ENCODE peak calls at places on chromosomes 13 and 19, in five cellular contexts. C is mammary epithelial cell, R is PC-9, Q is fibroblast of the aortic adventitia, D is right atrium auricular region. A is an unnamed sample.

GRCh38 chr19:784541-784940 is 12.7 kb upstream of the PTBP1 start:
- DNase-seq in R (no peak), D (no peak), C (no peak), Q (no peak), A (no peak)

GRCh38 chr13:22012676-22013075 is 341.8 kb downstream of the FGF9 start:
- DNase-seq in D (no peak), C (no peak), R (no peak), Q (no peak), A (no peak)

GRCh38 chr13:25469179-25469545 is 97.4 kb downstream of the ATP8A2 start:
- DNase-seq in D (no peak), C (no peak), R (no peak), Q (no peak), A (no peak)

GRCh38 chr13:79936368-79937136 is 404.4 kb downstream of the SPRY2 start:
- DNase-seq in R (peak; percentile 98), D (peak; percentile 75), C (peak; percentile 98), Q (peak; percentile 100), A (peak; percentile 99)

GRCh38 chr19:8988204-8988603 is 22.0 kb downstream of the MUC16 start:
- DNase-seq in D (no peak), Q (no peak), R (peak; percentile 80), C (no peak), A (no peak)

GRCh38 chr19:43430142-43430710 is 15.5 kb downstream of the TEX101 start:
- DNase-seq in R (peak; percentile 62), D (no peak), C (no peak), Q (peak; percentile 18), A (no peak)

GRCh38 chr13:76879211-76879875 is 6.9 kb downstream of the KCTD12 start:
- DNase-seq in Q (peak; percentile 92), C (peak; percentile 79), R (no peak), D (peak; percentile 91), A (peak; percentile 87)

GRCh38 chr13:76643596-76643995 is 242.6 kb downstream of the KCTD12 start:
- DNase-seq in C (no peak), Q (no peak), D (no peak), R (no peak), A (no peak)

GRCh38 chr19:31346184-31346583 is 3.1 kb downstream of the TSHZ3 start:
- DNase-seq in D (peak; percentile 30), C (no peak), Q (no peak), R (no peak), A (no peak)

GRCh38 chr13:104357174-104357573 is 1291.0 kb upstream of the SLC10A2 start:
- DNase-seq in Q (no peak), R (no peak), C (no peak), D (no peak), A (no peak)

GRCh38 chr13:109771926-109772325 is 14.5 kb downstream of the IRS2 start:
- DNase-seq in Q (no peak), D (no peak), R (no peak), C (no peak), A (no peak)

GRCh38 chr13:44116562-44117315 is 237.0 kb downstream of the LACC1 start:
- DNase-seq in D (no peak), R (no peak), Q (peak; percentile 28), C (no peak), A (peak; percentile 28)

GRCh38 chr19:42402376-42403116 is 12.4 kb upstream of the CNFN start:
- DNase-seq in D (no peak), Q (no peak), C (no peak), R (peak; percentile 23), A (no peak)

GRCh38 chr19:34172661-34173144 is 399 bp downstream of the LSM14A start:
- DNase-seq in R (no peak), C (no peak), Q (no peak), D (no peak), A (no peak)

GRCh38 chr19:54667217-54667616 is 4.4 kb downstream of the LILRB4 start:
- DNase-seq in Q (no peak), R (no peak), C (no peak), D (no peak), A (no peak)

GRCh38 chr13:100646030-100646673 is 28.4 kb downstream of the TMTC4 start:
- DNase-seq in C (peak; percentile 6), R (no peak), Q (peak; percentile 31), D (no peak), A (peak; percentile 12)

GRCh38 chr19:18879579-18880373 is 16.2 kb downstream of the CERS1 start:
- DNase-seq in D (no peak), R (peak; percentile 73), C (peak; percentile 30), Q (no peak), A (no peak)

GRCh38 chr13:81395368-81395767 is 1054.4 kb upstream of the SPRY2 start:
- DNase-seq in D (no peak), R (no peak), Q (no peak), C (no peak), A (no peak)

GRCh38 chr19:33621065-33621785 is 528 bp upstream of the CHST8 start:
- DNase-seq in Q (no peak), R (no peak), C (no peak), D (no peak), A (no peak)

GRCh38 chr13:34942732-34943674 is 933 bp downstream of the NBEA start:
- DNase-seq in R (no peak), C (no peak), Q (no peak), D (no peak), A (no peak)

GRCh38 chr19:8965887-8966286 is 44.3 kb downstream of the MUC16 start:
- DNase-seq in D (no peak), Q (no peak), C (no peak), R (peak; percentile 24), A (no peak)

GRCh38 chr19:44820648-44821609 is 12.0 kb downstream of the BCAM start:
- DNase-seq in C (no peak), R (no peak), D (peak; percentile 70), Q (no peak), A (no peak)

GRCh38 chr19:9431475-9431874 is 3.9 kb downstream of the ZNF266 start:
- DNase-seq in Q (no peak), D (no peak), R (no peak), C (no peak), A (no peak)

GRCh38 chr19:1237754-1238372 is at the start of gene CBARP:
- DNase-seq in Q (no peak), R (no peak), C (no peak), D (no peak), A (no peak)

GRCh38 chr13:50796463-50796862 is 47.0 kb downstream of the DLEU7 start:
- DNase-seq in C (no peak), R (no peak), D (no peak), Q (no peak), A (no peak)

GRCh38 chr19:6743071-6743470 is 3.6 kb downstream of the TRIP10 start:
- DNase-seq in R (no peak), Q (no peak), C (no peak), D (no peak), A (no peak)

GRCh38 chr19:6745965-6746364 is 6.5 kb downstream of the TRIP10 start:
- DNase-seq in Q (no peak), R (no peak), D (no peak), C (no peak), A (no peak)

GRCh38 chr19:6744381-6745288 is 5.2 kb downstream of the TRIP10 start:
- DNase-seq in C (peak; percentile 84), R (peak; percentile 82), D (peak; percentile 91), Q (peak; percentile 82), A (peak; percentile 69)

GRCh38 chr19:6740589-6741348 is 1.3 kb downstream of the TRIP10 start:
- DNase-seq in C (peak; percentile 35), D (peak; percentile 68), Q (no peak), R (peak; percentile 71), A (no peak)

GRCh38 chr19:6743714-6744380 is 4.4 kb downstream of the TRIP10 start:
- DNase-seq in D (no peak), Q (no peak), R (peak; percentile 51), C (no peak), A (no peak)
- H3K4me3 ChIP-seq in D (peak overlapping the region; percentile 29), Q (peak overlapping the region; percentile 15), R (peak overlapping the region; percentile 38), C (no peak overlapping the region), A (no peak overlapping the region)

GRCh38 chr13:46166947-46167610 is 14.9 kb downstream of the LCP1 start:
- DNase-seq in C (no peak), R (no peak), D (no peak), Q (no peak), A (no peak)

GRCh38 chr13:46168341-46168740 is 13.6 kb downstream of the LCP1 start:
- DNase-seq in Q (no peak), R (no peak), D (no peak), C (peak; percentile 82), A (peak; percentile 81)

GRCh38 chr13:46164661-46165060 is 17.3 kb downstream of the LCP1 start:
- DNase-seq in C (no peak), Q (no peak), R (no peak), D (no peak), A (no peak)

GRCh38 chr13:46165485-46166220 is 16.3 kb downstream of the LCP1 start:
- DNase-seq in C (peak; percentile 71), R (no peak), D (no peak), Q (no peak), A (no peak)

DNA sequence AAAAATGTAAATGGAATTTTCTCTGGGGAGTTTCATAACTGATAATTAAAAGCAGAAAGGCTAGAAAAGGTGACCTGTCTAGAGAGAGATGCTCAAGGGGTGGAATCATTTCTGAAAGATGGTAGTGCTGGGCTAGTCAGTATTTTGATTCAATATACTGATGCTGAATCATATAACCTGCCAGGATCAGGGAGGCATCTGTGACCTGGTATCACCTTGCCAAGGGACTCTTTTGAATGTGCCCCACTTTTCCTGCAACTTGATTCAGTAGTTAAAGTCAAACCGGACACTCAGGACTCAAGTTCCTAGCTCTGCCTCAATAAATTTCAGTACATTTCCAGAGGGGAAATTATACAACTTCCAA is 15.8 kb downstream of the LCP1 start:
- DNase-seq in C (no peak), D (no peak), Q (no peak), R (no peak), A (no peak)
- H3K4me3 ChIP-seq in C (no peak overlapping the region), D (no peak overlapping the region), Q (no peak overlapping the region), R (no peak overlapping the region), A (no peak overlapping the region)

DNA sequence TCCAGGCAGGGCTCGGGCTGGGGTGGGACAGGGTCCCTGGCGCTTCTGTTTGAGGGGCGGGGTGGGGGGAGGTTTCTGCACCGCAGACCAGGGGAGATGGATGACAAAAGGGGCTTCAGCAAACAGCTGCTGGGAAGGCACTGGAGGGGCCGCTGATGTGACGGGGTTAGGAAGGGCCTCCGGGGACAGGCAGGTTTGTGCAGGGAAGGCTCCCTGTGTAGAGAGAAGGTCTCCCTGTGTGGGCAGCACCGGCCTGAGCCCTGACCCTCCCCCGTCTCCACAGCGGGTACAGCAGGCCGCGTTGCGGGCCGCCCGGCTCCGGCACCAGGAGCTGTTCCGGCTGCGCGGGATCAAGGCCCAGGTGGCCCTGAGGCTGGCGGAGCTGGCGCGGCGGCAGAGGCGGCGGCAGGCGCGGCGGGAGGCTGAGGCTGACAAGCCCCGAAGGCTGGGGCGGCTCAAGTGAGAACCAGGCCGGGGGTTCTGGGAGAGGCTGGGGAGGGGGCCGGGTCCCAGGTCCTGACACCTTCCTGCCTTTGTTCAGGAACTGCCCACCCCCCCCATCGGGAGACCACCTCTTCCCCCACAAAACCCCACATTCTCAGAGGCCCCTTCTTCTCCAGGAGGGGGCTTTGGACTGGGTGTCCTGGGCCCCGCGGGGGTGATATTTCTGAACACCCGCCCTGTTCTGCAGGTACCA is 9.9 kb downstream of the NOP53 start:
- DNase-seq in Q (no peak), D (no peak), C (no peak), R (no peak), A (no peak)
- H3K4me3 ChIP-seq in Q (no peak overlapping the region), D (no peak overlapping the region), C (no peak overlapping the region), R (no peak overlapping the region), A (no peak overlapping the region)

DNA sequence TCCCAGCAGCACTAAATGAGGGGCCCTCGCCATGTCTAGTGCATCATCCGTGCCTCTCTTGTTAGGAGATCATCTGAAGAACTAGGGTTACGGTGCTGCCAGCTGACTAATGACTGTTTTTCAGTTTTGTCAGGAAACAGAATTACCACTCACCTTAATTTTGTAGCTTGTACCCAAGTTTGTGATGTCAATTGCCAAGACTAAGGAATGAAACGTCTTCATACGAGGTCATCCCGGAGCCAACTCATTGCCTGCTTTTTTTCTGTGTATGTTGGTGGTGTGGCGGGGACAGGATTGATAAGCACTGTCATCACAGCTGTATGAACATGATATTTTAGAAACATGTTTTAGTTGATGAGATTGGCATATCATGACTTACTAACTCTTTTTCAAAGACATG is 100.6 kb downstream of the TNFRSF19 start:
- DNase-seq in D (no peak), R (no peak), Q (no peak), C (no peak), A (no peak)
- H3K4me3 ChIP-seq in D (no peak overlapping the region), R (no peak overlapping the region), Q (no peak overlapping the region), C (no peak overlapping the region), A (no peak overlapping the region)

A was measured in skeletal muscle cell.